ENCODE peak calls at places on chromosomes 5 and 9, in seven cellular contexts. One of them, this sample, is unnamed. For H3K36me3, the result is how much of the 10 kb centered on the place peaks cover.

GRCh38 chr9:115999498-115999897 is 154.1 kb upstream of the PAPPA start:
- DNase-seq in A673: no peak
- DNase-seq in ovary: no peak
- DNase-seq in Peyer's patch: no peak
- DNase-seq in left ventricle myocardium inferior: no peak
- DNase-seq in uterus: no peak
- DNase-seq in esophagus squamous epithelium: no peak
- DNase-seq in this sample: no peak

GRCh38 chr5:157217289-157218024 is 36.8 kb downstream of the ITK start:
- DNase-seq in A673: peak
- DNase-seq in ovary: no peak
- DNase-seq in Peyer's patch: no peak
- DNase-seq in left ventricle myocardium inferior: no peak
- DNase-seq in uterus: no peak
- DNase-seq in esophagus squamous epithelium: no peak
- DNase-seq in this sample: no peak

GRCh38 chr5:151255621-151256286 is 2.8 kb downstream of the GM2A start:
- DNase-seq in A673: no peak
- DNase-seq in ovary: no peak
- DNase-seq in Peyer's patch: peak
- DNase-seq in left ventricle myocardium inferior: no peak
- DNase-seq in uterus: no peak
- DNase-seq in esophagus squamous epithelium: no peak
- DNase-seq in this sample: no peak

GRCh38 chr5:151870820-151871219 is 53.8 kb downstream of the GLRA1 start:
- DNase-seq in A673: peak
- DNase-seq in ovary: no peak
- DNase-seq in Peyer's patch: no peak
- DNase-seq in left ventricle myocardium inferior: no peak
- DNase-seq in uterus: no peak
- DNase-seq in esophagus squamous epithelium: no peak
- DNase-seq in this sample: no peak

GRCh38 chr9:18330736-18331335 is 143.1 kb upstream of the ADAMTSL1 start:
- DNase-seq in A673: no peak
- DNase-seq in ovary: no peak
- DNase-seq in Peyer's patch: no peak
- DNase-seq in left ventricle myocardium inferior: no peak
- DNase-seq in uterus: no peak
- DNase-seq in esophagus squamous epithelium: no peak
- DNase-seq in this sample: no peak

GRCh38 chr9:137813651-137814415 is 63.7 kb upstream of the CACNA1B start:
- DNase-seq in A673: no peak
- DNase-seq in ovary: no peak
- DNase-seq in Peyer's patch: no peak
- DNase-seq in left ventricle myocardium inferior: no peak
- DNase-seq in uterus: no peak
- DNase-seq in esophagus squamous epithelium: no peak
- DNase-seq in this sample: peak

GRCh38 chr5:38540348-38540747 is 16.1 kb downstream of the LIFR start:
- DNase-seq in A673: no peak
- DNase-seq in ovary: no peak
- DNase-seq in Peyer's patch: no peak
- DNase-seq in left ventricle myocardium inferior: peak
- DNase-seq in uterus: no peak
- DNase-seq in esophagus squamous epithelium: no peak
- DNase-seq in this sample: no peak

GRCh38 chr5:77958642-77959315 is 182.6 kb upstream of the TBCA start:
- DNase-seq in A673: no peak
- DNase-seq in ovary: no peak
- DNase-seq in Peyer's patch: no peak
- DNase-seq in left ventricle myocardium inferior: no peak
- DNase-seq in uterus: no peak
- DNase-seq in esophagus squamous epithelium: no peak
- DNase-seq in this sample: no peak

GRCh38 chr5:164422400-164422799 is 917.0 kb downstream of the MAT2B start:
- DNase-seq in A673: peak
- DNase-seq in ovary: no peak
- DNase-seq in Peyer's patch: no peak
- DNase-seq in left ventricle myocardium inferior: no peak
- DNase-seq in uterus: no peak
- DNase-seq in esophagus squamous epithelium: no peak
- DNase-seq in this sample: no peak

DNA sequence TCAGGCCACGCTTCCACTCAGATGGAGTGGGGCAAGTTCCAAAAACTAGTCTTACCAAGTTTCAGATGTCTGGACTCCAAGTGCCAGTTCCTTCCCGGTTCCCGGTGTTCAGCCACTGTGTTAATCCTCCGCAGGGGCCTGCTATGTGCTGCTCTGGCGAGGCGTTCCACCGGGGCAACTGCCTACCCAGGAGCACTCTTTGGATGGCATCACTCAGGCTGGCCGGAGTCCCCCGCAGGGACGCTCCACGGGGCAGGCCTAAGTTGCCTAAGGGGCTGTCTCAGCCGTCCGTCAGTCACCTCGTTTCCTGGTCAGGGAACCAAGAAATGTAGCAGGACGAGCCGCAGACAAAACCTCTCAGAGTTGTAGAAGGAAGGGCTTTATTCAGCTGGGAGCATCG is 5.2 kb downstream of the RPS23 start:
- DNase-seq in A673: no peak
- DNase-seq in ovary: no peak
- DNase-seq in Peyer's patch: no peak
- DNase-seq in left ventricle myocardium inferior: no peak
- DNase-seq in uterus: no peak
- DNase-seq in esophagus squamous epithelium: no peak
- DNase-seq in this sample: peak
- H3K36me3 ChIP-seq in A673: under half
- H3K36me3 ChIP-seq in ovary: under half
- H3K36me3 ChIP-seq in Peyer's patch: under half
- H3K36me3 ChIP-seq in left ventricle myocardium inferior: under half
- H3K36me3 ChIP-seq in uterus: under half
- H3K36me3 ChIP-seq in esophagus squamous epithelium: under half
- H3K36me3 ChIP-seq in this sample: under half

DNA sequence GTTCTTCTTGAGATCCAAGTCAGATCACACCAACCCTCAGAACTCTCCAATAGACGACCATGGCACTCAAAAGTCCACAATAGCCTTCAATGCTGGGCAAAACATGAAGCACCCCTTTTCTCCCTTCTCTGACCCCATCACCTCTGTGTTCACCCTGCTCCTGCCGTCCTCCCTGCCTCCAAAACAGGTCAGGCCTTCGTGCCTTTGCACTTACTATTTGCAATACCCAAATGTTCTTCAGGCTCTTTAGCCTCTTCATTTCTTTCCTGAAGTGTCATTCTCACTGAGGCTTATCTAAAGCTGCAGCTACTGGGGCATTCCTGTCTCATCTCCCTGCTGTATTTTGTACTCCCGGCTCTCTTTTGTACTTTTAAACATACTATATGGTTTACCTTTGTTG is 2.0 kb upstream of the ROPN1L start:
- DNase-seq in A673: no peak
- DNase-seq in ovary: no peak
- DNase-seq in Peyer's patch: no peak
- DNase-seq in left ventricle myocardium inferior: no peak
- DNase-seq in uterus: no peak
- DNase-seq in esophagus squamous epithelium: no peak
- DNase-seq in this sample: no peak
- TF ChIP-seq CTCF in A673: no peak
- TF ChIP-seq CTCF in ovary: no peak
- TF ChIP-seq CTCF in Peyer's patch: no peak
- TF ChIP-seq CTCF in left ventricle myocardium inferior: no peak
- TF ChIP-seq CTCF in uterus: no peak
- TF ChIP-seq CTCF in esophagus squamous epithelium: no peak
- TF ChIP-seq CTCF in this sample: no peak

GRCh38 chr9:130935660-130936271 is 3.3 kb downstream of the FIBCD1 start:
- DNase-seq in A673: no peak
- DNase-seq in ovary: peak
- DNase-seq in Peyer's patch: no peak
- DNase-seq in left ventricle myocardium inferior: no peak
- DNase-seq in uterus: no peak
- DNase-seq in esophagus squamous epithelium: no peak
- DNase-seq in this sample: no peak
- H3K36me3 ChIP-seq in A673: under half
- H3K36me3 ChIP-seq in ovary: under half
- H3K36me3 ChIP-seq in Peyer's patch: under half
- H3K36me3 ChIP-seq in left ventricle myocardium inferior: under half
- H3K36me3 ChIP-seq in uterus: under half
- H3K36me3 ChIP-seq in esophagus squamous epithelium: under half
- H3K36me3 ChIP-seq in this sample: under half

GRCh38 chr9:69221036-69221435 is 47.0 kb downstream of the TJP2 start:
- DNase-seq in A673: no peak
- DNase-seq in ovary: no peak
- DNase-seq in Peyer's patch: no peak
- DNase-seq in left ventricle myocardium inferior: no peak
- DNase-seq in uterus: no peak
- DNase-seq in esophagus squamous epithelium: no peak
- DNase-seq in this sample: peak

GRCh38 chr9:69218166-69218565 is 44.1 kb downstream of the TJP2 start:
- DNase-seq in A673: no peak
- DNase-seq in ovary: no peak
- DNase-seq in Peyer's patch: no peak
- DNase-seq in left ventricle myocardium inferior: no peak
- DNase-seq in uterus: no peak
- DNase-seq in esophagus squamous epithelium: no peak
- DNase-seq in this sample: no peak

GRCh38 chr9:69222953-69223352 is 48.9 kb downstream of the TJP2 start:
- DNase-seq in A673: no peak
- DNase-seq in ovary: no peak
- DNase-seq in Peyer's patch: no peak
- DNase-seq in left ventricle myocardium inferior: no peak
- DNase-seq in uterus: no peak
- DNase-seq in esophagus squamous epithelium: no peak
- DNase-seq in this sample: no peak

GRCh38 chr9:69229367-69229766 is 55.3 kb downstream of the TJP2 start:
- DNase-seq in A673: no peak
- DNase-seq in ovary: no peak
- DNase-seq in Peyer's patch: no peak
- DNase-seq in left ventricle myocardium inferior: no peak
- DNase-seq in uterus: no peak
- DNase-seq in esophagus squamous epithelium: no peak
- DNase-seq in this sample: no peak

GRCh38 chr9:69223605-69224004 is 49.5 kb downstream of the TJP2 start:
- DNase-seq in A673: peak
- DNase-seq in ovary: no peak
- DNase-seq in Peyer's patch: no peak
- DNase-seq in left ventricle myocardium inferior: no peak
- DNase-seq in uterus: no peak
- DNase-seq in esophagus squamous epithelium: no peak
- DNase-seq in this sample: no peak
- TF ChIP-seq CTCF in A673: peak
- TF ChIP-seq CTCF in ovary: peak
- TF ChIP-seq CTCF in Peyer's patch: peak
- TF ChIP-seq CTCF in left ventricle myocardium inferior: peak
- TF ChIP-seq CTCF in uterus: peak
- TF ChIP-seq CTCF in esophagus squamous epithelium: peak
- TF ChIP-seq CTCF in this sample: peak

GRCh38 chr9:131528186-131528585 is 2.9 kb downstream of the UCK1 start:
- DNase-seq in A673: no peak
- DNase-seq in ovary: no peak
- DNase-seq in Peyer's patch: no peak
- DNase-seq in left ventricle myocardium inferior: no peak
- DNase-seq in uterus: no peak
- DNase-seq in esophagus squamous epithelium: no peak
- DNase-seq in this sample: no peak
- H3K36me3 ChIP-seq in A673: half or more
- H3K36me3 ChIP-seq in ovary: under half
- H3K36me3 ChIP-seq in Peyer's patch: under half
- H3K36me3 ChIP-seq in left ventricle myocardium inferior: half or more
- H3K36me3 ChIP-seq in uterus: under half
- H3K36me3 ChIP-seq in esophagus squamous epithelium: under half
- H3K36me3 ChIP-seq in this sample: under half

DNA sequence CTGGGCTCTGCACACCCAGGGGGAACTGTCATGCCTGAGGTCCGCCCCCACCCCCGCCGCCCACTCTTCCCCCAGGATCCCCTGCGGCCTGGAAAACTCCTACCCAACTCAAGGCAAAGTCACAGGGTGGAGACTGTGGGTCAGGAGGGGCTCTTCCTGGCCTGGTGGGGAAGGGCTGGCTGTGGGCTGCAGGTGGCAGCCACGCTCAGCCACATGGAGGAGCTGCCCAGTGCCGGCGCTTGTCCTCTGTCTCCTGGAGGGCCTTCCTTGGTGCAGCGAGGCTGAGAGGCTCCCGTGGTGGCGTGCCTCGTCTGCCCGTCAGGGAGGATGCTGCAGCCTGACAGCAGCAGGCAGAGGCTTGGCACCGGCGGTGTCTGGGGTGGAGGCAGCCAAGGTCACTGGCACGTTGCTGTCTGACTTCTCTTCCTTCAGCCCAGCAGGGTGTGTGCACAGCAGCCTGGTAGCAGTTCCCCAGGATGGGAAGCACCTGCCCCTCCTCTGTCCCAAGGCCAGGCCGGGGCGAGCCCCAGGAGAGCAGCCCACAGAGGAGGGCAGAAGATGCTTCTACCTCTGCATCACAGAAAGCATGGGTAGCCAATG is 78.1 kb downstream of the ADAMTS2 start:
- DNase-seq in A673: no peak
- DNase-seq in ovary: peak
- DNase-seq in Peyer's patch: no peak
- DNase-seq in left ventricle myocardium inferior: peak
- DNase-seq in uterus: peak
- DNase-seq in esophagus squamous epithelium: no peak
- DNase-seq in this sample: no peak
- TF ChIP-seq CTCF in A673: no peak
- TF ChIP-seq CTCF in ovary: no peak
- TF ChIP-seq CTCF in Peyer's patch: no peak
- TF ChIP-seq CTCF in left ventricle myocardium inferior: no peak
- TF ChIP-seq CTCF in uterus: no peak
- TF ChIP-seq CTCF in esophagus squamous epithelium: no peak
- TF ChIP-seq CTCF in this sample: no peak

DNA sequence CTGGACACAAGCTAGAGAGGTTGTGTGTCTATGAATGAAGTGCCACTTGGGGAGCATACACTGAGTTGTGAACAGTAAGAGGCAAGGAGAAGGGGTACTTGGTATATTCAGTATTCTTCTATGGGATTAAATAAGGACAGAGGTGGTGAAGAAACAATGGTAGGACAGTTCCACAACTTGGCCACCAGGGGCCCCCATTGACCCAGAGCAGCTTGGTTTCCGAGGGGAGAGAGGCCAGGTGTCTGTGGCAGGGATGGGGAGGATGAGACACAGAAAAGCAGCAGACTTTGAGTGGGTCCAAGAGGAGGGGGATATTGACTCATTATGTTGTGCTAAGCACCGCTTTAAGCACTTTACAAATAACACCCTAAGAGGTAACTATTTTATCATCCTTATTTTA is 220.6 kb downstream of the MELK start:
- DNase-seq in A673: peak
- DNase-seq in ovary: no peak
- DNase-seq in Peyer's patch: no peak
- DNase-seq in left ventricle myocardium inferior: no peak
- DNase-seq in uterus: no peak
- DNase-seq in esophagus squamous epithelium: no peak
- DNase-seq in this sample: no peak
- H3K36me3 ChIP-seq in A673: under half
- H3K36me3 ChIP-seq in ovary: under half
- H3K36me3 ChIP-seq in Peyer's patch: under half
- H3K36me3 ChIP-seq in left ventricle myocardium inferior: under half
- H3K36me3 ChIP-seq in uterus: under half
- H3K36me3 ChIP-seq in esophagus squamous epithelium: under half
- H3K36me3 ChIP-seq in this sample: under half

This sample was measured in kidney.